ENCODE peak calls at places on chromosomes 7 and 10, in seven cellular contexts. One of them, this sample, is unnamed.

GRCh38 chr10:124300735-124301134 is 118.0 kb downstream of the OAT start:
- DNase-seq in aorta: peak; percentile 12
- DNase-seq in stimulated activated CD4-positive, alpha-beta T cell treated with anti-CD3 and anti-CD28 coated beads, Interleukin-2, amount 100 ng/mL, for 48 hours: no peak
- DNase-seq in adipocyte: no peak
- DNase-seq in A172: no peak
- DNase-seq in progenitor cell of endocrine pancreas: no peak
- DNase-seq in type B pancreatic cell: no peak
- DNase-seq in this sample: peak; percentile 11

GRCh38 chr10:131910663-131911314 is 10.0 kb downstream of the PPP2R2D start:
- DNase-seq in aorta: no peak
- DNase-seq in stimulated activated CD4-positive, alpha-beta T cell treated with anti-CD3 and anti-CD28 coated beads, Interleukin-2, amount 100 ng/mL, for 48 hours: no peak
- DNase-seq in adipocyte: no peak
- DNase-seq in A172: no peak
- DNase-seq in progenitor cell of endocrine pancreas: no peak
- DNase-seq in type B pancreatic cell: no peak
- DNase-seq in this sample: no peak

GRCh38 chr7:95546647-95547046 is 49.7 kb downstream of the PDK4 start:
- DNase-seq in aorta: no peak
- DNase-seq in stimulated activated CD4-positive, alpha-beta T cell treated with anti-CD3 and anti-CD28 coated beads, Interleukin-2, amount 100 ng/mL, for 48 hours: no peak
- DNase-seq in adipocyte: no peak
- DNase-seq in A172: no peak
- DNase-seq in progenitor cell of endocrine pancreas: no peak
- DNase-seq in type B pancreatic cell: no peak
- DNase-seq in this sample: no peak

GRCh38 chr7:99579956-99580777 is 17.9 kb upstream of the TMEM225B start:
- DNase-seq in aorta: peak; percentile 78
- DNase-seq in stimulated activated CD4-positive, alpha-beta T cell treated with anti-CD3 and anti-CD28 coated beads, Interleukin-2, amount 100 ng/mL, for 48 hours: peak; percentile 24
- DNase-seq in adipocyte: peak; percentile 71
- DNase-seq in A172: no peak
- DNase-seq in progenitor cell of endocrine pancreas: peak; percentile 72
- DNase-seq in type B pancreatic cell: peak; percentile 83
- DNase-seq in this sample: peak; percentile 80

GRCh38 chr7:139680676-139681462 is 96.9 kb downstream of the HIPK2 start:
- DNase-seq in aorta: peak; percentile 94
- DNase-seq in stimulated activated CD4-positive, alpha-beta T cell treated with anti-CD3 and anti-CD28 coated beads, Interleukin-2, amount 100 ng/mL, for 48 hours: peak; percentile 65
- DNase-seq in adipocyte: peak; percentile 96
- DNase-seq in A172: peak; percentile 93
- DNase-seq in progenitor cell of endocrine pancreas: no peak
- DNase-seq in type B pancreatic cell: no peak
- DNase-seq in this sample: peak; percentile 87

GRCh38 chr10:110458583-110458920 is 39.2 kb upstream of the DUSP5 start:
- DNase-seq in aorta: no peak
- DNase-seq in stimulated activated CD4-positive, alpha-beta T cell treated with anti-CD3 and anti-CD28 coated beads, Interleukin-2, amount 100 ng/mL, for 48 hours: no peak
- DNase-seq in adipocyte: no peak
- DNase-seq in A172: no peak
- DNase-seq in progenitor cell of endocrine pancreas: no peak
- DNase-seq in type B pancreatic cell: no peak
- DNase-seq in this sample: no peak

GRCh38 chr7:74023037-74023436 is 4.9 kb upstream of the ELN start:
- DNase-seq in aorta: peak; percentile 94
- DNase-seq in stimulated activated CD4-positive, alpha-beta T cell treated with anti-CD3 and anti-CD28 coated beads, Interleukin-2, amount 100 ng/mL, for 48 hours: no peak
- DNase-seq in adipocyte: peak; percentile 94
- DNase-seq in A172: peak; percentile 81
- DNase-seq in progenitor cell of endocrine pancreas: no peak
- DNase-seq in type B pancreatic cell: no peak
- DNase-seq in this sample: peak; percentile 36

GRCh38 chr10:120172371-120172770 is 279.8 kb downstream of the SEC23IP start:
- DNase-seq in aorta: no peak
- DNase-seq in stimulated activated CD4-positive, alpha-beta T cell treated with anti-CD3 and anti-CD28 coated beads, Interleukin-2, amount 100 ng/mL, for 48 hours: no peak
- DNase-seq in adipocyte: no peak
- DNase-seq in A172: peak; percentile 11
- DNase-seq in progenitor cell of endocrine pancreas: no peak
- DNase-seq in type B pancreatic cell: no peak
- DNase-seq in this sample: no peak

GRCh38 chr10:92074126-92074887 is 150.7 kb downstream of the BTAF1 start:
- DNase-seq in aorta: no peak
- DNase-seq in stimulated activated CD4-positive, alpha-beta T cell treated with anti-CD3 and anti-CD28 coated beads, Interleukin-2, amount 100 ng/mL, for 48 hours: no peak
- DNase-seq in adipocyte: no peak
- DNase-seq in A172: no peak
- DNase-seq in progenitor cell of endocrine pancreas: no peak
- DNase-seq in type B pancreatic cell: no peak
- DNase-seq in this sample: no peak

GRCh38 chr7:157540020-157540419 is 203.2 kb downstream of the DNAJB6 start:
- DNase-seq in aorta: peak; percentile 56
- DNase-seq in stimulated activated CD4-positive, alpha-beta T cell treated with anti-CD3 and anti-CD28 coated beads, Interleukin-2, amount 100 ng/mL, for 48 hours: no peak
- DNase-seq in adipocyte: no peak
- DNase-seq in A172: no peak
- DNase-seq in progenitor cell of endocrine pancreas: no peak
- DNase-seq in type B pancreatic cell: no peak
- DNase-seq in this sample: peak; percentile 66

GRCh38 chr7:55549457-55549856 is 22.8 kb downstream of the VOPP1 start:
- DNase-seq in aorta: no peak
- DNase-seq in stimulated activated CD4-positive, alpha-beta T cell treated with anti-CD3 and anti-CD28 coated beads, Interleukin-2, amount 100 ng/mL, for 48 hours: no peak
- DNase-seq in adipocyte: no peak
- DNase-seq in A172: no peak
- DNase-seq in progenitor cell of endocrine pancreas: no peak
- DNase-seq in type B pancreatic cell: no peak
- DNase-seq in this sample: no peak

GRCh38 chr10:45374451-45375052 is 536 bp downstream of the ALOX5 start:
- DNase-seq in aorta: no peak
- DNase-seq in stimulated activated CD4-positive, alpha-beta T cell treated with anti-CD3 and anti-CD28 coated beads, Interleukin-2, amount 100 ng/mL, for 48 hours: no peak
- DNase-seq in adipocyte: no peak
- DNase-seq in A172: peak; percentile 28
- DNase-seq in progenitor cell of endocrine pancreas: no peak
- DNase-seq in type B pancreatic cell: no peak
- DNase-seq in this sample: no peak

GRCh38 chr10:87505366-87506113 is 847 bp downstream of the MINPP1 start:
- DNase-seq in aorta: peak; percentile 79
- DNase-seq in stimulated activated CD4-positive, alpha-beta T cell treated with anti-CD3 and anti-CD28 coated beads, Interleukin-2, amount 100 ng/mL, for 48 hours: peak; percentile 38
- DNase-seq in adipocyte: peak; percentile 84
- DNase-seq in A172: peak; percentile 48
- DNase-seq in progenitor cell of endocrine pancreas: peak; percentile 48
- DNase-seq in type B pancreatic cell: peak; percentile 71
- DNase-seq in this sample: peak; percentile 67